ENCODE peak calls at places on chromosomes 12 and 14, in seven cellular contexts. F is mucosa of descending colon, P is glutamatergic neuron, V is kidney epithelial cell, L is tibial artery, I is mesothelial cell of epicardium, S is lower leg skin. D is an unnamed sample.

GRCh38 chr14:22378181-22378580 is 210.8 kb downstream of the DAD1 start:
- DNase-seq in V (no peak), F (no peak), S (no peak), P (no peak), L (no peak), I (no peak), D (no peak)

GRCh38 chr12:117033382-117034045 is 65.7 kb downstream of the TESC start:
- DNase-seq in S (no peak), P (no peak), V (no peak), L (no peak), I (no peak), F (no peak), D (no peak)

GRCh38 chr14:95314609-95315008 is 5.1 kb downstream of the CLMN start:
- DNase-seq in S (no peak), L (peak), F (peak), V (no peak), I (no peak), P (no peak), D (no peak)

GRCh38 chr14:81990312-81990761 is 456.7 kb upstream of the SEL1L start:
- DNase-seq in V (no peak), S (peak), P (peak), L (no peak), F (no peak), I (peak), D (no peak)

GRCh38 chr14:94282991-94283723 is 9.9 kb downstream of the SERPINA10 start:
- DNase-seq in S (no peak), I (no peak), P (no peak), V (no peak), F (no peak), L (no peak), D (no peak)

GRCh38 chr12:120713861-120714482 is 3.7 kb downstream of the UNC119B start:
- DNase-seq in I (no peak), S (peak), L (peak), P (peak), V (no peak), F (no peak), D (no peak)

GRCh38 chr14:96519970-96520369 is 17.8 kb downstream of the PAPOLA start:
- DNase-seq in I (no peak), L (no peak), S (no peak), P (no peak), V (no peak), F (no peak), D (no peak)

GRCh38 chr12:48510111-48510510 is 15.3 kb upstream of the OR8S1 start:
- DNase-seq in V (no peak), F (no peak), L (no peak), I (no peak), S (no peak), P (no peak), D (no peak)

GRCh38 chr12:122842505-122843405 is 7.5 kb downstream of the HIP1R start:
- DNase-seq in L (no peak), I (no peak), P (no peak), F (peak), V (no peak), S (no peak), D (no peak)

GRCh38 chr12:12896261-12896660 is 4.9 kb downstream of the GPRC5A start:
- DNase-seq in L (no peak), I (no peak), F (no peak), S (no peak), V (no peak), P (no peak), D (no peak)

GRCh38 chr12:131208425-131208824 is 254.7 kb downstream of the ADGRD1 start:
- DNase-seq in V (no peak), S (no peak), P (no peak), L (no peak), F (peak), I (no peak), D (no peak)

GRCh38 chr12:93758974-93759373 is 81.8 kb downstream of the CRADD start:
- DNase-seq in F (no peak), L (no peak), V (no peak), S (no peak), I (no peak), P (no peak), D (no peak)

GRCh38 chr12:128970110-128970509 is 116.8 kb downstream of the GLT1D1 start:
- DNase-seq in P (peak), F (no peak), L (no peak), V (no peak), I (no peak), S (no peak), D (no peak)

GRCh38 chr14:51677276-51677675 is 25.6 kb downstream of the FRMD6 start:
- DNase-seq in S (no peak), I (no peak), L (no peak), V (no peak), F (no peak), P (no peak), D (no peak)

GRCh38 chr12:27523305-27523641 is 733 bp upstream of the PPFIBP1 start:
- DNase-seq in L (no peak), V (no peak), I (no peak), P (no peak), F (no peak), S (no peak), D (no peak)

GRCh38 chr12:70994217-70994788 is 73.8 kb upstream of the PTPRR start:
- DNase-seq in S (no peak), L (no peak), I (no peak), F (no peak), V (no peak), P (no peak), D (no peak)

GRCh38 chr12:116263844-116264243 is 13.6 kb downstream of the MED13L start:
- DNase-seq in S (no peak), I (no peak), L (no peak), F (no peak), V (no peak), P (no peak), D (no peak)

GRCh38 chr12:50188280-50188781 is 21.2 kb upstream of the CERS5 start:
- DNase-seq in L (peak), F (no peak), I (no peak), P (no peak), V (no peak), S (no peak), D (no peak)

GRCh38 chr12:103801709-103802585 is 39.1 kb downstream of the NT5DC3 start:
- DNase-seq in F (no peak), V (peak), P (no peak), L (no peak), I (no peak), S (no peak), D (no peak)

DNA sequence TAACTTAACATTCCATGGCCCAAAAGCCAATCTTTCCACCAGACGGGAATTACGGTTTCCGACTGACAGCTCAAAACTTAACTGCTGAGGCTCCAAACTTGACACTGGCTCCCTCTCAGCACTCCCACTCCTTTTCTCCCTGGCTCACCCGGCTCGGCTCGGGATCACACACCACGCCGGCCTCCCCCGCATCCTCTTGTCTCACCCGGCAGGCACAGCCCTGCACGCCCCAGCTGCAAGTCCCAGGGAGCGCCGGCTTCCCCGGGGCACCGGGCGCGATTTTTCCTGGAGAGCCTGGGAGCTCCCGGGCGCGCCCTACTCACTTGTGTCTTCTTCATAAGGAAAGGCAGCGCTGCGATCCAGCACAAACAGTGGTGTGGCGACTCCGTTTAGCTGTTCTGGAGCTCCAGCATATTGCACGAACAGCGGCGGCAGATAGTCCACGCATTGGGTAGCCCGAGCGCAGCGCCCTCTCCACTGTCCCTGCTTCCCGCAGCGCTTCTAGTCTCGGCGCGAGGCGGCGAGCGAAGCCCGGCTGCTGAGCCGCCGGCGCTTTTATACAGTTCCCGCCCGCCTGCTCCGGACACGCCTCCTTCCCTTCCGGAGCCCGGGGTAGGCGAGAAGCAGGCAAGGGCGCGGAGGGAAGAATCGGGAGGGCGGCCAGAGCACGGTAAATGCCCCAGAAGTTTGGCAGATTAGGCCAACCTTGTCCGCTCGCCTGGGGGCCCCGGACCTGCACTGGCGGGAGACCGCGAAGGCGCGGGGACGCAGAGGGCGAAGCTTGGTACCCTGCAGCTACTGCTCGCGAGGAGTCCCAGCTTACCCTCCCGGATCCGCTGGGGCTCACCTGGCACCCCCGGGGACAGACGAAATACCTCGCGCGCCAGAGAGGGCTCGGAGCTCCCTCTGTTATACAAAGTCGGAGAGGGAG is at the start of gene KITLG:
- DNase-seq in V (no peak), L (peak), I (peak), S (peak), F (peak), P (peak), D (peak)
- TF ChIP-seq CTCF in V (peak), L (peak), I (no peak), S (no peak), F (no peak), P (no peak), D (no peak)

GRCh38 chr12:85468356-85469157 is 188.5 kb downstream of the ALX1 start:
- DNase-seq in I (no peak), V (no peak), S (peak), L (no peak), P (peak), F (no peak), D (no peak)
- TF ChIP-seq CTCF in I (peak), V (peak), S (no peak), L (peak), P (peak), F (no peak), D (no peak)

GRCh38 chr12:68405292-68405900 is 73.2 kb upstream of the MDM1 start:
- DNase-seq in F (no peak), L (no peak), S (no peak), I (no peak), V (peak), P (no peak), D (no peak)

GRCh38 chr12:68403711-68404110 is 71.5 kb upstream of the MDM1 start:
- DNase-seq in V (no peak), F (no peak), P (no peak), I (no peak), L (no peak), S (no peak), D (no peak)

GRCh38 chr12:68402422-68402821 is 70.3 kb upstream of the MDM1 start:
- DNase-seq in P (no peak), V (no peak), I (no peak), S (no peak), L (no peak), F (no peak), D (no peak)

GRCh38 chr12:68403296-68403695 is 71.1 kb upstream of the MDM1 start:
- DNase-seq in L (no peak), P (no peak), V (no peak), F (no peak), S (no peak), I (no peak), D (no peak)

GRCh38 chr12:68406134-68406576 is 74.0 kb upstream of the MDM1 start:
- DNase-seq in V (no peak), S (peak), L (peak), F (peak), I (no peak), P (no peak), D (peak)
- TF ChIP-seq CTCF in V (no peak), S (no peak), L (peak), F (peak), I (peak), P (no peak), D (no peak)

GRCh38 chr12:30825341-30825740 is 70.6 kb upstream of the CAPRIN2 start:
- DNase-seq in S (no peak), P (no peak), F (no peak), I (no peak), V (no peak), L (no peak), D (no peak)

GRCh38 chr12:30822385-30823139 is 67.8 kb upstream of the CAPRIN2 start:
- DNase-seq in F (peak), L (peak), V (no peak), I (peak), P (peak), S (peak), D (peak)

GRCh38 chr12:30823764-30824163 is 69.0 kb upstream of the CAPRIN2 start:
- DNase-seq in I (no peak), V (no peak), L (no peak), P (no peak), F (no peak), S (no peak), D (no peak)

GRCh38 chr12:30824311-30824710 is 69.6 kb upstream of the CAPRIN2 start:
- DNase-seq in V (no peak), S (no peak), F (no peak), I (no peak), P (no peak), L (no peak), D (no peak)

DNA sequence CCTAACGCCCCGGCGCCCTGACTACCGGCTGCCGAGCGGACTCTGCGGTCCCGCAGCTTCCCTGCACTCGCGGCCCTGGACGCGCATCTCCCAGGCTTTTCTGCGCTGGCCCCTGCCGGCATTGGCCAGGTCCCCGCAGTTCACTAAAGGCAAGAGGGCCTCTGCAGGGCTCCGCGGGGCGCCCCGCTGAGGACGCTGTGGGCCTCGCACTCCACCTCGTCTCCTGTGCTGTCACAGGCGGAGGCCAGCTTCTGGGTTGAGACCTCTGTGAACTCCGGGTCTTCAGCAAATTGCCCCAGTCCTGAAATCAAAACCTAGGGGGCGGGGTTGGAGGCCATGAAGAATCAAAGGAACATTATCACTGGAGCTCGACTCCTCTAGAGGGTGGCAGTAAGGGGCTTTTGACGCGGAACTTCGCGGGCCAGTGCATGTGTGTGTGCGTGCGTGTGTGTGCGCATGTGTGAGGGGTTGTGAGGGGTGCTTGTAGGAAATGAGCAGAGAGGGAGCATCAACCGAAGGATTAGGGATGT is 68.5 kb upstream of the CAPRIN2 start:
- DNase-seq in L (no peak), P (peak), F (peak), S (no peak), I (no peak), V (no peak), D (no peak)
- TF ChIP-seq CTCF in L (no peak), P (no peak), F (peak), S (no peak), I (no peak), V (no peak), D (no peak)

GRCh38 chr14:71863049-71863448 is 69.2 kb upstream of the RGS6 start:
- DNase-seq in P (no peak), I (no peak), L (no peak), S (no peak), V (no peak), F (no peak), D (no peak)
- TF ChIP-seq CTCF in P (peak), I (peak), L (peak), S (no peak), V (no peak), F (no peak), D (no peak)

GRCh38 chr12:106955377-106956047 is at the start of gene TMEM263:
- DNase-seq in I (peak), L (peak), S (peak), P (peak), V (peak), F (peak), D (peak)

GRCh38 chr12:106957617-106958016 is 1.9 kb downstream of the TMEM263 start:
- DNase-seq in L (no peak), V (no peak), P (no peak), I (no peak), F (no peak), S (no peak), D (no peak)

GRCh38 chr12:106953352-106954260 is 2.1 kb upstream of the TMEM263 start:
- DNase-seq in S (no peak), P (no peak), I (no peak), V (no peak), L (no peak), F (no peak), D (no peak)

GRCh38 chr12:106954462-106955376 is 988 bp upstream of the TMEM263 start:
- DNase-seq in P (peak), V (no peak), L (peak), I (no peak), F (peak), S (peak), D (no peak)

DNA sequence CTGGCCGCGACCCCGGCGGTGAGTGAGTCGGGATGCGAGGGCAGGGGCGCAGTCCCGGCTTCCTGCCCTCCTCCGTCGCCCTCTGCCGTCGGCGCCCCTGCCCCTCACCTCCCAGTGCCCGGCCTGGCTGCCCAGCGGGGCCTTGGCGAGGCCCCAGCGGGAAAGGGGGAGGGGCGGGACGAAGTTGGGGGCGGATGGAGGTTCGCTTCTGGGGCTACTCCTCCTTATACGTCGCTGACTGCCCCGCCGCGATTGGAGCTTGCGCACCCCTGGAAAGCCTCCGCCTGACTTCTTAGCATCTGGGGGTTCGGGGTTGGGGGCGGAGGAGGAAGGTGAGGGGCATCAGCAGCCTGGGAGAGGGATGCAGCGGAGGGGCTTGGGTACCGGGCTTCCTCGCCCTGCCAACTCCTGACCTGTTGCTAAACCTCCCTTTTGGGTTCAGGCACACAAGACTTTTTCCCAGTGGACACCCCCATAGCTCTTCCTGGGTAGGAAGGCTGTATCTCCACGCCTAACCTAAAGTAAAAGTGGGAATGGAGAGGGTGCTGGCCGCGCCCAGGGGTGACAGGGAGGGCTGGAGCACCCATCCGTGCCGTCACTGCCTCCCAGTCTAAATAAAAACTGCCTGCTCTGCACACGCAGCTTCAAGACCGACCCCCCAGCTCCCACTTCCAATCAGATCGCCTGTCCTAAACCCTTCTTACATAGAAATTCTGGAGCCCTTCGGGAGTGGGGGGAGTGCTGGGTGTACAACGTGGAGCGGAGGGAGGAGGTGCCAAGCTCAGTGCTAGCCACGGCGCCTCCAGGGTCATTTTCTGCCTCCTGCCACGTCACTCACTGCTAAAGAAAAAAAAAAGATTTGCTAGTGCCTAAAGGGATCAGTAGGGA is 585 bp downstream of the TMEM263 start:
- DNase-seq in S (peak), L (peak), F (peak), V (peak), I (peak), P (peak), D (peak)
- TF ChIP-seq CTCF in S (no peak), L (peak), F (no peak), V (peak), I (no peak), P (no peak), D (no peak)